ENCODE peak calls at places on chromosomes 13 and 19, in nine cellular contexts. Q is hepatic stellate cell; V is cardiac muscle cell; K is HuH-7.5; C is heart left ventricle; N is ascending aorta; A is HepG2; G is PC-3; F is activated T-helper 1 cell treated with anti-CD3 and anti-CD28 coated beads, Interleukin-2, amount 50 U/mL, for 16 hours. W is an unnamed sample.

GRCh38 chr19:8608858-8609209 is 1.7 kb downstream of the ADAMTS10 start:
- DNase-seq in Q (no peak), V (no peak), K (no peak), C (no peak), N (no peak), A (no peak), G (no peak), F (no peak), W (no peak)

GRCh38 chr13:29619995-29620394 is 24.5 kb upstream of the SLC7A1 start:
- DNase-seq in Q (no peak), V (no peak), K (no peak), C (no peak), N (no peak), A (no peak), G (no peak), F (no peak), W (no peak)

GRCh38 chr19:399370-399769 is 9.6 kb downstream of the C2CD4C start:
- DNase-seq in Q (no peak), V (no peak), K (no peak), C (no peak), N (no peak), A (no peak), G (no peak), F (no peak), W (no peak)

GRCh38 chr13:31846984-31847752 is 107.8 kb downstream of the RXFP2 start:
- DNase-seq in Q (peak; percentile 36), V (peak; percentile 4), K (peak; percentile 13), C (no peak), N (no peak), A (no peak), G (no peak), F (no peak), W (no peak)

GRCh38 chr13:80196756-80197155 is 144.2 kb downstream of the SPRY2 start:
- DNase-seq in Q (peak; percentile 9), V (no peak), K (no peak), C (no peak), N (no peak), A (no peak), G (peak; percentile 51), F (no peak), W (no peak)

GRCh38 chr13:51955281-51955771 is 55.9 kb downstream of the ATP7B start:
- DNase-seq in Q (no peak), V (no peak), K (no peak), C (no peak), N (no peak), A (no peak), G (peak; percentile 39), F (no peak), W (no peak)

GRCh38 chr19:54560881-54561385 is 12.7 kb upstream of the LILRA2 start:
- DNase-seq in Q (no peak), V (no peak), K (no peak), C (no peak), N (no peak), A (no peak), G (peak; percentile 37), F (no peak), W (no peak)

GRCh38 chr19:6725513-6726231 is 5.2 kb upstream of the C3 start:
- DNase-seq in Q (no peak), V (no peak), K (peak; percentile 53), C (no peak), N (no peak), A (peak; percentile 88), G (no peak), F (no peak), W (no peak)

GRCh38 chr13:95002968-95003813 is 290.8 kb upstream of the SOX21 start:
- DNase-seq in Q (no peak), V (no peak), K (no peak), C (no peak), N (no peak), A (no peak), G (no peak), F (no peak), W (no peak)

W was measured in GOT3.